ENCODE peak calls at places on chromosome 6, in four cellular contexts. One of them, this sample, is unnamed. For H3K27me3, the result is how much of the 10 kb centered on the place peaks cover.

GRCh38 chr6:99348220-99348822 is 1.2 kb downstream of the FAXC start:
- DNase-seq in HCT116: no peak
- DNase-seq in ovary: no peak
- DNase-seq in uterus: no peak
- DNase-seq in this sample: no peak

GRCh38 chr6:128736780-128737179 is 146.2 kb upstream of the LAMA2 start:
- DNase-seq in HCT116: no peak
- DNase-seq in ovary: no peak
- DNase-seq in uterus: no peak
- DNase-seq in this sample: no peak

GRCh38 chr6:137879885-137880430 is 12.9 kb downstream of the TNFAIP3 start:
- DNase-seq in HCT116: no peak
- DNase-seq in ovary: no peak
- DNase-seq in uterus: no peak
- DNase-seq in this sample: no peak

GRCh38 chr6:68447112-68447511 is 188.0 kb upstream of the ADGRB3 start:
- DNase-seq in HCT116: no peak
- DNase-seq in ovary: no peak
- DNase-seq in uterus: no peak
- DNase-seq in this sample: no peak

GRCh38 chr6:119249319-119249718 is 100.2 kb downstream of the MAN1A1 start:
- DNase-seq in HCT116: no peak
- DNase-seq in ovary: no peak
- DNase-seq in uterus: no peak
- DNase-seq in this sample: no peak

GRCh38 chr6:130063806-130064205 is 45.4 kb downstream of the L3MBTL3 start:
- DNase-seq in HCT116: no peak
- DNase-seq in ovary: no peak
- DNase-seq in uterus: no peak
- DNase-seq in this sample: no peak

GRCh38 chr6:63527658-63528514 is 44.4 kb upstream of the LOC128125822 start:
- DNase-seq in HCT116: peak
- DNase-seq in ovary: no peak
- DNase-seq in uterus: peak
- DNase-seq in this sample: no peak

GRCh38 chr6:13354331-13355042 is 26.1 kb upstream of the TBC1D7 start:
- DNase-seq in HCT116: no peak
- DNase-seq in ovary: no peak
- DNase-seq in uterus: no peak
- DNase-seq in this sample: no peak

GRCh38 chr6:15322781-15323536 is 77.1 kb downstream of the JARID2 start:
- DNase-seq in HCT116: peak
- DNase-seq in ovary: no peak
- DNase-seq in uterus: no peak
- DNase-seq in this sample: no peak

GRCh38 chr6:108730556-108731228 is 117.5 kb upstream of the ARMC2 start:
- DNase-seq in HCT116: no peak
- DNase-seq in ovary: no peak
- DNase-seq in uterus: no peak
- DNase-seq in this sample: no peak

GRCh38 chr6:38796850-38797249 is 81.7 kb downstream of the DNAH8 start:
- DNase-seq in HCT116: no peak
- DNase-seq in ovary: no peak
- DNase-seq in uterus: no peak
- DNase-seq in this sample: no peak

GRCh38 chr6:52588710-52589091 is 11.8 kb upstream of the TRAM2 start:
- DNase-seq in HCT116: no peak
- DNase-seq in ovary: no peak
- DNase-seq in uterus: no peak
- DNase-seq in this sample: no peak

GRCh38 chr6:154738561-154738961 is 5.3 kb downstream of the SCAF8 start:
- DNase-seq in HCT116: no peak
- DNase-seq in ovary: no peak
- DNase-seq in uterus: no peak
- DNase-seq in this sample: no peak

GRCh38 chr6:73451166-73452106 is 661 bp downstream of the CGAS start:
- DNase-seq in HCT116: no peak
- DNase-seq in ovary: peak
- DNase-seq in uterus: peak
- DNase-seq in this sample: no peak

GRCh38 chr6:21883929-21884328 is 290.4 kb downstream of the SOX4 start:
- DNase-seq in HCT116: no peak
- DNase-seq in ovary: no peak
- DNase-seq in uterus: no peak
- DNase-seq in this sample: no peak

GRCh38 chr6:20319520-20320357 is 81.9 kb upstream of the E2F3 start:
- DNase-seq in HCT116: no peak
- DNase-seq in ovary: no peak
- DNase-seq in uterus: no peak
- DNase-seq in this sample: no peak

GRCh38 chr6:131963063-131963462 is 11.9 kb upstream of the CCN2 start:
- DNase-seq in HCT116: no peak
- DNase-seq in ovary: no peak
- DNase-seq in uterus: no peak
- DNase-seq in this sample: no peak

GRCh38 chr6:161489626-161490306 is 215.9 kb upstream of the AGPAT4 start:
- DNase-seq in HCT116: no peak
- DNase-seq in ovary: no peak
- DNase-seq in uterus: no peak
- DNase-seq in this sample: no peak

GRCh38 chr6:36578030-36578825 is 15.9 kb upstream of the SRSF3 start:
- DNase-seq in HCT116: no peak
- DNase-seq in ovary: no peak
- DNase-seq in uterus: no peak
- DNase-seq in this sample: no peak

GRCh38 chr6:130794686-130795085 is 32.5 kb upstream of the SMLR1 start:
- DNase-seq in HCT116: no peak
- DNase-seq in ovary: no peak
- DNase-seq in uterus: no peak
- DNase-seq in this sample: no peak

GRCh38 chr6:148793721-148794120 is 46.9 kb downstream of the UST start:
- DNase-seq in HCT116: no peak
- DNase-seq in ovary: no peak
- DNase-seq in uterus: no peak
- DNase-seq in this sample: no peak

GRCh38 chr6:155850408-155850841 is 394.8 kb upstream of the NOX3 start:
- DNase-seq in HCT116: peak
- DNase-seq in ovary: no peak
- DNase-seq in uterus: no peak
- DNase-seq in this sample: no peak

GRCh38 chr6:5379647-5380242 is 118.4 kb downstream of the FARS2 start:
- DNase-seq in HCT116: peak
- DNase-seq in ovary: no peak
- DNase-seq in uterus: no peak
- DNase-seq in this sample: no peak

GRCh38 chr6:19024737-19025136 is 637.6 kb downstream of the RNF144B start:
- DNase-seq in HCT116: peak
- DNase-seq in ovary: no peak
- DNase-seq in uterus: no peak
- DNase-seq in this sample: peak

GRCh38 chr6:161074496-161075140 is 83.0 kb downstream of the MAP3K4 start:
- DNase-seq in HCT116: no peak
- DNase-seq in ovary: no peak
- DNase-seq in uterus: no peak
- DNase-seq in this sample: no peak

GRCh38 chr6:112296122-112296521 is 41.8 kb upstream of the LAMA4 start:
- DNase-seq in HCT116: peak
- DNase-seq in ovary: no peak
- DNase-seq in uterus: no peak
- DNase-seq in this sample: no peak

GRCh38 chr6:160679402-160679769 is 15.3 kb upstream of the LPA start:
- DNase-seq in HCT116: no peak
- DNase-seq in ovary: peak
- DNase-seq in uterus: no peak
- DNase-seq in this sample: no peak

GRCh38 chr6:125913864-125914351 is 42.7 kb upstream of the HINT3 start:
- DNase-seq in HCT116: peak
- DNase-seq in ovary: no peak
- DNase-seq in uterus: peak
- DNase-seq in this sample: no peak

GRCh38 chr6:13847651-13848050 is 33.3 kb upstream of the MCUR1 start:
- DNase-seq in HCT116: no peak
- DNase-seq in ovary: no peak
- DNase-seq in uterus: no peak
- DNase-seq in this sample: no peak

GRCh38 chr6:108106261-108106660 is 31.7 kb upstream of the OSTM1 start:
- DNase-seq in HCT116: no peak
- DNase-seq in ovary: no peak
- DNase-seq in uterus: no peak
- DNase-seq in this sample: no peak

DNA sequence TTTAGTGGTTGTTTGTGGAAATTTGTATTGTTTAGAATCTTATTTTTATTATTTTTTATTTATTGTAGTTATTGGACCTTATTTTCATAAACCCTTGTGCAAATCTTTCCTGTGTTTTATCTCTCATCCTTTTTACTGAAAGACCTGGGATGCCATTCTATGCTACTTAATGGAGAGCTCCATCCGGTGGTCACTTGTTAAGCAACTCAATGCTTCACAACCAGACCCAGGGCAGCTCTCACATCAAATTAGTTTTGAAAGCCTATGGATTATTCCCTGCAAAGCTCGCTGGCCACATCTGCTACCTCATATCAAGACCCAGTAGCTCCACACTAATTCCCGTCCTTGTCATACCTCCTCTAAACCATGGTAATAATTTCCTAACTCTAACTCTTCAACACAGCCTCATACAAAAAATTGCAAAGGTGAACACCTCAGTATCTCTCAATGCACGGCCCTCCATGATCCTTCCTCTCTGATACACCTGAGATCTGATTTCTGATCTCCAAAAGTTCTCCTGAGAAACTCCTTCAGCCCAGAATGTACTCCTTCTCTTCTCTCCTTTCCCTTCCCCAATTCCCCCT is 296.6 kb upstream of the MANEA start:
- DNase-seq in HCT116: peak
- DNase-seq in ovary: no peak
- DNase-seq in uterus: no peak
- DNase-seq in this sample: peak
- TF ChIP-seq CTCF in HCT116: peak
- TF ChIP-seq CTCF in ovary: no peak
- TF ChIP-seq CTCF in uterus: no peak
- TF ChIP-seq CTCF in this sample: no peak

GRCh38 chr6:169302716-169303115 is 49.1 kb upstream of the THBS2 start:
- DNase-seq in HCT116: no peak
- DNase-seq in ovary: no peak
- DNase-seq in uterus: no peak
- DNase-seq in this sample: no peak
- TF ChIP-seq POLR2A in HCT116: no peak
- TF ChIP-seq POLR2A in ovary: no peak
- TF ChIP-seq POLR2A in uterus: no peak
- TF ChIP-seq POLR2A in this sample: no peak

GRCh38 chr6:44276667-44277640 is 6.7 kb downstream of the TMEM151B start:
- DNase-seq in HCT116: no peak
- DNase-seq in ovary: no peak
- DNase-seq in uterus: no peak
- DNase-seq in this sample: no peak

GRCh38 chr6:44278316-44278715 is 8.1 kb downstream of the TMEM151B start:
- DNase-seq in HCT116: no peak
- DNase-seq in ovary: no peak
- DNase-seq in uterus: no peak
- DNase-seq in this sample: no peak

GRCh38 chr6:44275271-44275748 is 5.1 kb downstream of the TMEM151B start:
- DNase-seq in HCT116: no peak
- DNase-seq in ovary: peak
- DNase-seq in uterus: no peak
- DNase-seq in this sample: no peak

GRCh38 chr6:44277763-44278162 is 7.5 kb downstream of the TMEM151B start:
- DNase-seq in HCT116: no peak
- DNase-seq in ovary: no peak
- DNase-seq in uterus: no peak
- DNase-seq in this sample: no peak

GRCh38 chr6:44275749-44276648 is 5.7 kb downstream of the TMEM151B start:
- DNase-seq in HCT116: no peak
- DNase-seq in ovary: peak
- DNase-seq in uterus: no peak
- DNase-seq in this sample: no peak
- H3K27me3 ChIP-seq in HCT116: under half
- H3K27me3 ChIP-seq in ovary: under half
- H3K27me3 ChIP-seq in uterus: under half
- H3K27me3 ChIP-seq in this sample: half or more

GRCh38 chr6:17237246-17237645 is 43.9 kb upstream of the RBM24 start:
- DNase-seq in HCT116: no peak
- DNase-seq in ovary: no peak
- DNase-seq in uterus: no peak
- DNase-seq in this sample: no peak

GRCh38 chr6:17239260-17239659 is 41.9 kb upstream of the RBM24 start:
- DNase-seq in HCT116: no peak
- DNase-seq in ovary: no peak
- DNase-seq in uterus: no peak
- DNase-seq in this sample: no peak

DNA sequence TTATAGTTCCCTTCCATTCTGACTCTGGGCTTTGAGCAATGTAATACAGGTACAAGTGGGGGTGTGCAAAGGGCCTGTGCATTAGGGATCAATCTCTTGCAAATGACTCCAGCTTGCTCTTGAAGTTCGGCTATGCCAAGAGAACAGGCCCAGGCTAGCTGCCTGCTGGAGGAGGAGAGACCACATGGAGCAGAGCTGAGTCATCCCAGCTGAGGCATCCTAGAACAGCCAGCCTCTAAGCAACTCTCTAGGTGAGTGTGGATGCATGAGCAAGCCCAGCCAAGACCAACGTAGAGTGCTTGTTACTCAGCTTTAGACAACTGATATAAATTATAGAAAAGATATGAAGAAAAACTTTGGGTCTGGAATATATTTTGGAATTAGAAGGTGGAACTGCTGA is 47.6 kb upstream of the RBM24 start:
- DNase-seq in HCT116: no peak
- DNase-seq in ovary: no peak
- DNase-seq in uterus: no peak
- DNase-seq in this sample: no peak
- TF ChIP-seq CTCF in HCT116: no peak
- TF ChIP-seq CTCF in ovary: no peak
- TF ChIP-seq CTCF in uterus: no peak
- TF ChIP-seq CTCF in this sample: no peak

GRCh38 chr6:11762782-11763459 is 15.7 kb downstream of the ADTRP start:
- DNase-seq in HCT116: no peak
- DNase-seq in ovary: no peak
- DNase-seq in uterus: no peak
- DNase-seq in this sample: no peak
- TF ChIP-seq POLR2A in HCT116: no peak
- TF ChIP-seq POLR2A in ovary: no peak
- TF ChIP-seq POLR2A in uterus: no peak
- TF ChIP-seq POLR2A in this sample: no peak

GRCh38 chr6:37700266-37700973 is 2.7 kb upstream of the MDGA1 start:
- DNase-seq in HCT116: no peak
- DNase-seq in ovary: no peak
- DNase-seq in uterus: no peak
- DNase-seq in this sample: no peak

GRCh38 chr6:37696841-37697735 is 595 bp downstream of the MDGA1 start:
- DNase-seq in HCT116: no peak
- DNase-seq in ovary: peak
- DNase-seq in uterus: no peak
- DNase-seq in this sample: no peak

GRCh38 chr6:37699138-37699766 is 1.6 kb upstream of the MDGA1 start:
- DNase-seq in HCT116: peak
- DNase-seq in ovary: no peak
- DNase-seq in uterus: peak
- DNase-seq in this sample: no peak

GRCh38 chr6:37696220-37696840 is 1.4 kb downstream of the MDGA1 start:
- DNase-seq in HCT116: no peak
- DNase-seq in ovary: peak
- DNase-seq in uterus: peak
- DNase-seq in this sample: no peak

GRCh38 chr6:37698264-37699137 is 818 bp upstream of the MDGA1 start:
- DNase-seq in HCT116: peak
- DNase-seq in ovary: peak
- DNase-seq in uterus: peak
- DNase-seq in this sample: peak
- H3K27me3 ChIP-seq in HCT116: under half
- H3K27me3 ChIP-seq in ovary: under half
- H3K27me3 ChIP-seq in uterus: under half
- H3K27me3 ChIP-seq in this sample: under half